ENCODE peak calls at places on chromosomes 16 and 17, in eight cellular contexts. One of them, this sample, is unnamed. For H3K4me1 and H3K36me3, the result is how much of the 10 kb centered on the place peaks cover.

GRCh38 chr16:70160388-70160787 is 13.2 kb upstream of the CLEC18C start:
- DNase-seq in neuronal stem cell: no peak
- DNase-seq in CD4-positive, CD25-positive, alpha-beta regulatory T cell: no peak
- DNase-seq in fibroblast of lung: no peak
- DNase-seq in thyroid gland: no peak
- DNase-seq in SK-N-SH: peak
- DNase-seq in ascending aorta: no peak
- DNase-seq in lung: no peak
- DNase-seq in this sample: no peak

GRCh38 chr17:7509937-7510336 is 25.8 kb downstream of the POLR2A start:
- DNase-seq in thyroid gland: no peak
- DNase-seq in neuronal stem cell: no peak
- DNase-seq in SK-N-SH: no peak
- DNase-seq in lung: no peak
- DNase-seq in ascending aorta: no peak
- DNase-seq in CD4-positive, CD25-positive, alpha-beta regulatory T cell: no peak
- DNase-seq in fibroblast of lung: no peak
- DNase-seq in this sample: no peak

GRCh38 chr16:74623214-74623842 is 16.4 kb upstream of the GLG1 start:
- DNase-seq in CD4-positive, CD25-positive, alpha-beta regulatory T cell: peak
- DNase-seq in ascending aorta: no peak
- DNase-seq in fibroblast of lung: peak
- DNase-seq in lung: no peak
- DNase-seq in thyroid gland: no peak
- DNase-seq in neuronal stem cell: peak
- DNase-seq in SK-N-SH: peak
- DNase-seq in this sample: no peak

GRCh38 chr17:8430966-8431365 is 4.7 kb upstream of the NDEL1 start:
- DNase-seq in neuronal stem cell: no peak
- DNase-seq in SK-N-SH: no peak
- DNase-seq in ascending aorta: peak
- DNase-seq in lung: peak
- DNase-seq in fibroblast of lung: peak
- DNase-seq in thyroid gland: peak
- DNase-seq in CD4-positive, CD25-positive, alpha-beta regulatory T cell: no peak
- DNase-seq in this sample: no peak

GRCh38 chr16:78065344-78065743 is 34.1 kb upstream of the WWOX start:
- DNase-seq in lung: no peak
- DNase-seq in neuronal stem cell: no peak
- DNase-seq in thyroid gland: no peak
- DNase-seq in SK-N-SH: no peak
- DNase-seq in CD4-positive, CD25-positive, alpha-beta regulatory T cell: no peak
- DNase-seq in ascending aorta: no peak
- DNase-seq in fibroblast of lung: peak
- DNase-seq in this sample: no peak

GRCh38 chr17:4720787-4721186 is 10.4 kb downstream of the ARRB2 start:
- DNase-seq in thyroid gland: no peak
- DNase-seq in ascending aorta: no peak
- DNase-seq in lung: no peak
- DNase-seq in fibroblast of lung: no peak
- DNase-seq in CD4-positive, CD25-positive, alpha-beta regulatory T cell: no peak
- DNase-seq in neuronal stem cell: no peak
- DNase-seq in SK-N-SH: no peak
- DNase-seq in this sample: no peak

GRCh38 chr16:75593825-75594820 is 27.9 kb downstream of the GABARAPL2 start:
- DNase-seq in lung: no peak
- DNase-seq in fibroblast of lung: peak
- DNase-seq in thyroid gland: no peak
- DNase-seq in neuronal stem cell: no peak
- DNase-seq in ascending aorta: no peak
- DNase-seq in SK-N-SH: peak
- DNase-seq in CD4-positive, CD25-positive, alpha-beta regulatory T cell: no peak
- DNase-seq in this sample: no peak

GRCh38 chr17:82647593-82648164 is 565 bp downstream of the WDR45B start:
- DNase-seq in SK-N-SH: peak
- DNase-seq in ascending aorta: peak
- DNase-seq in lung: peak
- DNase-seq in thyroid gland: peak
- DNase-seq in fibroblast of lung: no peak
- DNase-seq in neuronal stem cell: peak
- DNase-seq in CD4-positive, CD25-positive, alpha-beta regulatory T cell: peak
- DNase-seq in this sample: peak

GRCh38 chr17:38733315-38734234 is 3.4 kb downstream of the CISD3 start:
- DNase-seq in SK-N-SH: no peak
- DNase-seq in thyroid gland: no peak
- DNase-seq in lung: no peak
- DNase-seq in ascending aorta: no peak
- DNase-seq in fibroblast of lung: no peak
- DNase-seq in CD4-positive, CD25-positive, alpha-beta regulatory T cell: no peak
- DNase-seq in neuronal stem cell: no peak
- DNase-seq in this sample: no peak

GRCh38 chr16:83393196-83393981 is 414.4 kb upstream of the HSBP1 start:
- DNase-seq in lung: no peak
- DNase-seq in SK-N-SH: no peak
- DNase-seq in ascending aorta: peak
- DNase-seq in fibroblast of lung: peak
- DNase-seq in neuronal stem cell: no peak
- DNase-seq in CD4-positive, CD25-positive, alpha-beta regulatory T cell: no peak
- DNase-seq in thyroid gland: no peak
- DNase-seq in this sample: no peak

DNA sequence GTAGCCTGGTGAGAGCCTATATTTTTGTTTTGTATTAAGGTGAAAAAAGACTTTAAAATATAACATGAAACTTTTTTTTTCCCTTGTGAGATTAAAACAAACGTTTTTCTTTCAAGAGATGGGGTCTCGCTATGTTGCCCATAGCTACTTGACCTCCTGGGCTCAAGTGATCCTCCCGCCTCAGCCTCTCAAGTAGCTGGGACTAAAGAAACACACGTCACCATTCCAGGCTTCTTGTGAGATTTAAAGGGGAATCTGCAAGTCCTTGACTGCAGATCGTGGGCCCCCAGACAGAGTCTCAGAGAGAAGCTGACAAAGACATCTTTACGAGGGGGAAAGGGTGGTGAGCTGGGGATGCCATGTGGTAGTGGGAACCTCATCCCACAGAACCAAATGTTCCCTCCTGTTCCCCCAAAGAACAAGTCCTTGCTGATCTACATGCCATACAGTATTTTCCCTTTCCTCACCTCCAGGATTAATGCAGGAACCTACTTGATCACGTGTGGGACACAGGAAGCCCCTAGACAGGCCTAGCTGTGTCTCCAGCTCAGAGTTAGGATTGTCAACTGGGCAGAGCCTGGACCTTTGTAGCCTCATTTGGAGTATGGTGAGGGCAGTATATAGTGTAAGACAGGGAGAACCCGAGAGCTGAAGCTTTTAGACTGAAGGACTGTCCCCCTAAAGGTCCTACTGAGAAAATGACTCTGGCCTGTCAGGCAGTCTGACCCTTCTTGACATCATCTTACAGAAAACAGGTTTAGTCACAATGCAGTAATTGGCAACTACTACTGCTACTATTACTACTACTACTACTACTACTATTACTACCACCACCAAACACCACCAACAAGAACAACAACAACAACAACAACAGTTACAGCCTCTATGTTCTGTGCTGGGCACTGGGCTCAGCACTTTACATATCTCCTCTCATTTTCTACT is 4.1 kb downstream of the MAP3K14 start:
- DNase-seq in ascending aorta: no peak
- DNase-seq in thyroid gland: peak
- DNase-seq in SK-N-SH: no peak
- DNase-seq in fibroblast of lung: no peak
- DNase-seq in neuronal stem cell: no peak
- DNase-seq in CD4-positive, CD25-positive, alpha-beta regulatory T cell: peak
- DNase-seq in lung: no peak
- DNase-seq in this sample: no peak
- H3K4me1 ChIP-seq in ascending aorta: half or more
- H3K4me1 ChIP-seq in thyroid gland: half or more
- H3K4me1 ChIP-seq in SK-N-SH: half or more
- H3K4me1 ChIP-seq in fibroblast of lung: under half
- H3K4me1 ChIP-seq in neuronal stem cell: under half
- H3K4me1 ChIP-seq in CD4-positive, CD25-positive, alpha-beta regulatory T cell: half or more
- H3K4me1 ChIP-seq in lung: under half
- H3K4me1 ChIP-seq in this sample: half or more

DNA sequence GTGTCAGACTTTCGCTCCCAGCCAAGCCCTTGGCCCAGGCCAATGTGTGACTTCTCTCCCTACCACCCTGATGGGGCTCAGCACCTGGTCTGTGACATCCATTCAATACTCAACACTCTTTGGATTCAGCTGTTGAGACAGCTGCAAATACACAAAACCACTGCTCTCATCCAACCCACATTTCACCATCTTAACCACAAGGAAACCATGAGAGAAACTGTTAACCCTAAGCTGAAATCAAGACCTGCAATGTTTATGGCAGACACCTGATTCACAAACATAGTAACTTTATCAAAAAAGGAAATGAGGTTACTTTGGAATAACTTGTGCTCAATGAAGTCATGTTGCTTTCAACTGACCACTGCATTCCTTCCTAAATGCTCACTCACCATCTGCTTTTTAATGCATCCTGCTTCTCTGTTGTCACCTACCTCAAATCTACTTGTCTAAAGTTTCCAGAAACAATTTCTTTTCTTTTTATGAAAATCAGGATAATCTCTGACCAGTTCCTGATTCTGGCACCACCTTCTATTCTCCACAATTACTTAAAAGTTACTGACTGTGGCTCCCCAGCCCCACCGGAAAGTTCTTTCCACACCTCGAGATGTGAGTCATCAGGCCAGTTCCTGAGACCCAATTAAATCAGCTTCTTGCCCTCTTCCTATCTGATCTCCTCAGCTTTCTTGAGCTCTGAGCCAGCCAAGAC is 88.2 kb downstream of the NOG start:
- DNase-seq in thyroid gland: no peak
- DNase-seq in ascending aorta: no peak
- DNase-seq in neuronal stem cell: no peak
- DNase-seq in CD4-positive, CD25-positive, alpha-beta regulatory T cell: no peak
- DNase-seq in fibroblast of lung: peak
- DNase-seq in SK-N-SH: no peak
- DNase-seq in lung: no peak
- DNase-seq in this sample: no peak
- H3K36me3 ChIP-seq in thyroid gland: under half
- H3K36me3 ChIP-seq in ascending aorta: under half
- H3K36me3 ChIP-seq in neuronal stem cell: under half
- H3K36me3 ChIP-seq in CD4-positive, CD25-positive, alpha-beta regulatory T cell: under half
- H3K36me3 ChIP-seq in fibroblast of lung: under half
- H3K36me3 ChIP-seq in SK-N-SH: under half
- H3K36me3 ChIP-seq in lung: under half
- H3K36me3 ChIP-seq in this sample: under half

GRCh38 chr16:54425681-54426549 is 139.3 kb upstream of the IRX3 start:
- DNase-seq in fibroblast of lung: no peak
- DNase-seq in neuronal stem cell: no peak
- DNase-seq in thyroid gland: no peak
- DNase-seq in ascending aorta: no peak
- DNase-seq in CD4-positive, CD25-positive, alpha-beta regulatory T cell: no peak
- DNase-seq in lung: no peak
- DNase-seq in SK-N-SH: no peak
- DNase-seq in this sample: no peak
- H3K4me1 ChIP-seq in fibroblast of lung: under half
- H3K4me1 ChIP-seq in neuronal stem cell: under half
- H3K4me1 ChIP-seq in thyroid gland: under half
- H3K4me1 ChIP-seq in ascending aorta: under half
- H3K4me1 ChIP-seq in CD4-positive, CD25-positive, alpha-beta regulatory T cell: under half
- H3K4me1 ChIP-seq in lung: under half
- H3K4me1 ChIP-seq in SK-N-SH: under half
- H3K4me1 ChIP-seq in this sample: under half

DNA sequence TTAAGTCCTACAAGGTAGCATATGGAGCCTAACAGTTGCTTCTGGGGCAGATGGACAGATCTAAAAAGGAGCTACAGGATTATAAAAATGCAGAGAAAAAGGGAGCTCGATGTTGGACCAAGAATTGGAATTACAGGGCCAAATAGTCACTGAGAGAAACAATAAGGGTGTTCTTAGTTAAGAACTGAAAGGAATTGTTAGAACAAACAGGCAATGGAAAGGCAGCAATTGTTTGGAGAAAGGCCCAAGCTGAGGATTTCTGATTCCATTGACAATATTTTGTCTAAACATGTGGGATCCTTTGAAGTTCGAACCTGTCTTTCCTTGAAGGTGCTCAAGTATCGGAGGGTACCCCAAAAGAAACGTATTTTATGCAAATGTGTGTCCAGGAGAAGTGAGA is 513.6 kb upstream of the CDH8 start:
- DNase-seq in SK-N-SH: no peak
- DNase-seq in thyroid gland: no peak
- DNase-seq in neuronal stem cell: no peak
- DNase-seq in lung: no peak
- DNase-seq in ascending aorta: no peak
- DNase-seq in fibroblast of lung: no peak
- DNase-seq in CD4-positive, CD25-positive, alpha-beta regulatory T cell: no peak
- DNase-seq in this sample: no peak
- H3K36me3 ChIP-seq in SK-N-SH: under half
- H3K36me3 ChIP-seq in thyroid gland: under half
- H3K36me3 ChIP-seq in neuronal stem cell: under half
- H3K36me3 ChIP-seq in lung: under half
- H3K36me3 ChIP-seq in ascending aorta: under half
- H3K36me3 ChIP-seq in fibroblast of lung: under half
- H3K36me3 ChIP-seq in CD4-positive, CD25-positive, alpha-beta regulatory T cell: under half
- H3K36me3 ChIP-seq in this sample: under half

This sample was measured in CD8-positive, alpha-beta T cell.